ENCODE peak calls at places on chromosomes 4 and X, in six cellular contexts. One of them, this sample, is unnamed.

GRCh38 chr4:663046-663437 is 11.0 kb downstream of the ATP5ME start:
- DNase-seq in GM18507: no peak
- DNase-seq in kidney tubule cell: no peak
- DNase-seq in neural progenitor cell: no peak
- DNase-seq in astrocyte: no peak
- DNase-seq in fibroblast of pulmonary artery: no peak
- DNase-seq in this sample: no peak

GRCh38 chr4:184448828-184449227 is 25.5 kb downstream of the IRF2 start:
- DNase-seq in GM18507: no peak
- DNase-seq in kidney tubule cell: peak; percentile 65
- DNase-seq in neural progenitor cell: peak; percentile 33
- DNase-seq in astrocyte: peak; percentile 41
- DNase-seq in fibroblast of pulmonary artery: peak; percentile 86
- DNase-seq in this sample: no peak

GRCh38 chr4:139085141-139085540 is 69.6 kb downstream of the NOCT start:
- DNase-seq in GM18507: no peak
- DNase-seq in kidney tubule cell: no peak
- DNase-seq in neural progenitor cell: no peak
- DNase-seq in astrocyte: peak; percentile 14
- DNase-seq in fibroblast of pulmonary artery: peak; percentile 42
- DNase-seq in this sample: no peak

GRCh38 chr4:183164963-183165362 is 65.9 kb downstream of the WWC2 start:
- DNase-seq in GM18507: no peak
- DNase-seq in kidney tubule cell: no peak
- DNase-seq in neural progenitor cell: no peak
- DNase-seq in astrocyte: no peak
- DNase-seq in fibroblast of pulmonary artery: peak; percentile 31
- DNase-seq in this sample: no peak

GRCh38 chr4:119212964-119213606 is 572 bp downstream of the USP53 start:
- DNase-seq in GM18507: peak; percentile 26
- DNase-seq in kidney tubule cell: peak; percentile 96
- DNase-seq in neural progenitor cell: peak; percentile 94
- DNase-seq in astrocyte: peak; percentile 92
- DNase-seq in fibroblast of pulmonary artery: peak; percentile 94
- DNase-seq in this sample: no peak

GRCh38 chr4:16264798-16265197 is 38.5 kb upstream of the TAPT1 start:
- DNase-seq in GM18507: no peak
- DNase-seq in kidney tubule cell: peak; percentile 66
- DNase-seq in neural progenitor cell: peak; percentile 25
- DNase-seq in astrocyte: peak; percentile 16
- DNase-seq in fibroblast of pulmonary artery: peak; percentile 73
- DNase-seq in this sample: peak; percentile 3

GRCh38 chrX:66635360-66635759 is 3.5 kb downstream of the EDA2R start:
- DNase-seq in GM18507: no peak
- DNase-seq in kidney tubule cell: peak; percentile 80
- DNase-seq in neural progenitor cell: no peak
- DNase-seq in astrocyte: peak; percentile 87
- DNase-seq in fibroblast of pulmonary artery: peak; percentile 74
- DNase-seq in this sample: no peak

GRCh38 chrX:73563740-73564073 is 710 bp downstream of the CHIC1 start:
- DNase-seq in GM18507: no peak
- DNase-seq in kidney tubule cell: peak; percentile 26
- DNase-seq in neural progenitor cell: no peak
- DNase-seq in astrocyte: peak; percentile 3
- DNase-seq in fibroblast of pulmonary artery: peak; percentile 9
- DNase-seq in this sample: peak; percentile 22

GRCh38 chrX:123993904-123994635 is 32.6 kb downstream of the STAG2 start:
- DNase-seq in GM18507: no peak
- DNase-seq in kidney tubule cell: no peak
- DNase-seq in neural progenitor cell: no peak
- DNase-seq in astrocyte: no peak
- DNase-seq in fibroblast of pulmonary artery: no peak
- DNase-seq in this sample: no peak

GRCh38 chr4:7371122-7371941 is 63.4 kb downstream of the PSAPL1 start:
- DNase-seq in GM18507: no peak
- DNase-seq in kidney tubule cell: no peak
- DNase-seq in neural progenitor cell: no peak
- DNase-seq in astrocyte: peak; percentile 96
- DNase-seq in fibroblast of pulmonary artery: peak; percentile 4
- DNase-seq in this sample: no peak

GRCh38 chr4:88753658-88754431 is 56.2 kb upstream of the NAP1L5 start:
- DNase-seq in GM18507: no peak
- DNase-seq in kidney tubule cell: peak; percentile 60
- DNase-seq in neural progenitor cell: no peak
- DNase-seq in astrocyte: no peak
- DNase-seq in fibroblast of pulmonary artery: no peak
- DNase-seq in this sample: no peak

GRCh38 chr4:88960576-88960975 is 96.4 kb downstream of the FAM13A start:
- DNase-seq in GM18507: no peak
- DNase-seq in kidney tubule cell: no peak
- DNase-seq in neural progenitor cell: peak; percentile 13
- DNase-seq in astrocyte: no peak
- DNase-seq in fibroblast of pulmonary artery: peak; percentile 47
- DNase-seq in this sample: no peak

GRCh38 chr4:15068298-15068697 is 66.0 kb downstream of the CPEB2 start:
- DNase-seq in GM18507: no peak
- DNase-seq in kidney tubule cell: no peak
- DNase-seq in neural progenitor cell: no peak
- DNase-seq in astrocyte: no peak
- DNase-seq in fibroblast of pulmonary artery: no peak
- DNase-seq in this sample: no peak

GRCh38 chrX:130224810-130225209 is 43.9 kb downstream of the ZNF280C start:
- DNase-seq in GM18507: no peak
- DNase-seq in kidney tubule cell: no peak
- DNase-seq in neural progenitor cell: no peak
- DNase-seq in astrocyte: no peak
- DNase-seq in fibroblast of pulmonary artery: peak; percentile 60
- DNase-seq in this sample: no peak

GRCh38 chrX:45140812-45141211 is 59.9 kb downstream of the DIPK2B start:
- DNase-seq in GM18507: no peak
- DNase-seq in kidney tubule cell: no peak
- DNase-seq in neural progenitor cell: no peak
- DNase-seq in astrocyte: no peak
- DNase-seq in fibroblast of pulmonary artery: no peak
- DNase-seq in this sample: no peak

GRCh38 chr4:114813961-114814360 is 215.4 kb downstream of the UGT8 start:
- DNase-seq in GM18507: no peak
- DNase-seq in kidney tubule cell: no peak
- DNase-seq in neural progenitor cell: no peak
- DNase-seq in astrocyte: no peak
- DNase-seq in fibroblast of pulmonary artery: no peak
- DNase-seq in this sample: no peak

GRCh38 chr4:119946359-119946758 is 120.3 kb downstream of the MAD2L1 start:
- DNase-seq in GM18507: no peak
- DNase-seq in kidney tubule cell: no peak
- DNase-seq in neural progenitor cell: no peak
- DNase-seq in astrocyte: no peak
- DNase-seq in fibroblast of pulmonary artery: no peak
- DNase-seq in this sample: no peak

GRCh38 chr4:104451573-104451972 is 43.1 kb downstream of the CXXC4 start:
- DNase-seq in GM18507: no peak
- DNase-seq in kidney tubule cell: peak; percentile 23
- DNase-seq in neural progenitor cell: peak; percentile 9
- DNase-seq in astrocyte: peak; percentile 3
- DNase-seq in fibroblast of pulmonary artery: peak; percentile 8
- DNase-seq in this sample: no peak

GRCh38 chrX:25523574-25523973 is 507.8 kb upstream of the ARX start:
- DNase-seq in GM18507: no peak
- DNase-seq in kidney tubule cell: peak; percentile 51
- DNase-seq in neural progenitor cell: peak; percentile 60
- DNase-seq in astrocyte: no peak
- DNase-seq in fibroblast of pulmonary artery: peak; percentile 75
- DNase-seq in this sample: peak; percentile 4

GRCh38 chr4:78601013-78601412 is 49.4 kb downstream of the ANXA3 start:
- DNase-seq in GM18507: peak; percentile 30
- DNase-seq in kidney tubule cell: no peak
- DNase-seq in neural progenitor cell: no peak
- DNase-seq in astrocyte: peak; percentile 53
- DNase-seq in fibroblast of pulmonary artery: no peak
- DNase-seq in this sample: no peak

GRCh38 chr4:6364146-6364545 is 94.5 kb downstream of the WFS1 start:
- DNase-seq in GM18507: no peak
- DNase-seq in kidney tubule cell: no peak
- DNase-seq in neural progenitor cell: no peak
- DNase-seq in astrocyte: no peak
- DNase-seq in fibroblast of pulmonary artery: no peak
- DNase-seq in this sample: no peak

GRCh38 chrX:130615941-130616340 is 214.2 kb downstream of the RBMX2 start:
- DNase-seq in GM18507: no peak
- DNase-seq in kidney tubule cell: no peak
- DNase-seq in neural progenitor cell: no peak
- DNase-seq in astrocyte: no peak
- DNase-seq in fibroblast of pulmonary artery: no peak
- DNase-seq in this sample: no peak

GRCh38 chr4:2936773-2937145 is 26.4 kb downstream of the NOP14 start:
- DNase-seq in GM18507: no peak
- DNase-seq in kidney tubule cell: peak; percentile 90
- DNase-seq in neural progenitor cell: no peak
- DNase-seq in astrocyte: peak; percentile 76
- DNase-seq in fibroblast of pulmonary artery: peak; percentile 46
- DNase-seq in this sample: no peak

GRCh38 chr4:40196260-40196659 is 571 bp upstream of the RHOH start:
- DNase-seq in GM18507: no peak
- DNase-seq in kidney tubule cell: no peak
- DNase-seq in neural progenitor cell: no peak
- DNase-seq in astrocyte: no peak
- DNase-seq in fibroblast of pulmonary artery: no peak
- DNase-seq in this sample: no peak

GRCh38 chr4:3406021-3406420 is 35.7 kb upstream of the HGFAC start:
- DNase-seq in GM18507: no peak
- DNase-seq in kidney tubule cell: no peak
- DNase-seq in neural progenitor cell: no peak
- DNase-seq in astrocyte: no peak
- DNase-seq in fibroblast of pulmonary artery: no peak
- DNase-seq in this sample: no peak

GRCh38 chr4:125316391-125316780 is 1.6 kb downstream of the FAT4 start:
- DNase-seq in GM18507: no peak
- DNase-seq in kidney tubule cell: peak; percentile 44
- DNase-seq in neural progenitor cell: peak; percentile 44
- DNase-seq in astrocyte: no peak
- DNase-seq in fibroblast of pulmonary artery: peak; percentile 45
- DNase-seq in this sample: no peak

GRCh38 chr4:2745981-2746806 is 9.9 kb downstream of the TNIP2 start:
- DNase-seq in GM18507: peak; percentile 82
- DNase-seq in kidney tubule cell: peak; percentile 93
- DNase-seq in neural progenitor cell: no peak
- DNase-seq in astrocyte: peak; percentile 52
- DNase-seq in fibroblast of pulmonary artery: peak; percentile 45
- DNase-seq in this sample: no peak

GRCh38 chrX:66015152-66015827 is 24.6 kb downstream of the VSIG4 start:
- DNase-seq in GM18507: no peak
- DNase-seq in kidney tubule cell: no peak
- DNase-seq in neural progenitor cell: no peak
- DNase-seq in astrocyte: no peak
- DNase-seq in fibroblast of pulmonary artery: peak; percentile 10
- DNase-seq in this sample: no peak

GRCh38 chrX:10042055-10042454 is 74.9 kb downstream of the CLDN34 start:
- DNase-seq in GM18507: no peak
- DNase-seq in kidney tubule cell: no peak
- DNase-seq in neural progenitor cell: no peak
- DNase-seq in astrocyte: no peak
- DNase-seq in fibroblast of pulmonary artery: no peak
- DNase-seq in this sample: no peak